ENCODE peak calls at places on chromosome 1, in seven cellular contexts. A is Caki2, B is heart left ventricle, R is cardiac fibroblast, K is Right ventricle myocardium superior, C is NCI-H69, G is T-helper 1 cell. Y is an unnamed sample.

GRCh38 chr1:1433804-1434130 is 1.7 kb upstream of the VWA1 start:
- DNase-seq in A (no peak), R (peak), C (no peak), G (no peak), B (peak), K (no peak), Y (no peak)

GRCh38 chr1:51686450-51686849 is 69.6 kb downstream of the OSBPL9 start:
- DNase-seq in G (no peak), A (no peak), C (no peak), B (no peak), K (no peak), R (peak), Y (no peak)

GRCh38 chr1:192974701-192975100 is 84.5 kb downstream of the UCHL5 start:
- DNase-seq in B (no peak), A (peak), G (no peak), R (peak), K (no peak), C (no peak), Y (peak)

GRCh38 chr1:47411441-47411840 is 4.6 kb upstream of the FOXE3 start:
- DNase-seq in G (no peak), A (no peak), C (no peak), K (no peak), R (no peak), B (no peak), Y (no peak)

GRCh38 chr1:157252473-157252872 is 114.3 kb upstream of the ETV3 start:
- DNase-seq in G (no peak), K (no peak), B (no peak), R (peak), A (no peak), C (no peak), Y (no peak)

GRCh38 chr1:180092931-180093650 is 61.6 kb upstream of the QSOX1 start:
- DNase-seq in K (no peak), A (no peak), G (no peak), B (no peak), C (no peak), R (peak), Y (no peak)

GRCh38 chr1:159913451-159914192 is 11.7 kb downstream of the TAGLN2 start:
- DNase-seq in K (no peak), G (no peak), A (no peak), R (no peak), C (peak), B (no peak), Y (no peak)

GRCh38 chr1:169105434-169106094 is 926 bp upstream of the ATP1B1 start:
- DNase-seq in A (peak), B (peak), R (no peak), G (no peak), K (peak), C (peak), Y (peak)

GRCh38 chr1:163912491-163912890 is 590.7 kb downstream of the NUF2 start:
- DNase-seq in R (peak), A (no peak), K (no peak), G (no peak), C (no peak), B (no peak), Y (no peak)

GRCh38 chr1:112508242-112509004 is at the start of gene WNT2B:
- DNase-seq in K (peak), R (no peak), G (peak), B (no peak), A (no peak), C (peak), Y (peak)

Y was measured in LoVo.